ENCODE peak calls at places on chromosomes 11 and 22, in ten cellular contexts. F, V, O, Z, G, B, W, J, S and U are unnamed samples.

GRCh38 chr22:19517171-19517500 is 7.1 kb downstream of the CLDN5 start:
- DNase-seq in F (no peak), V (no peak), O (no peak), Z (no peak), G (no peak), B (no peak), W (no peak), J (no peak), S (no peak), U (no peak)

GRCh38 chr22:28462041-28462440 is 217.6 kb downstream of the TTC28 start:
- DNase-seq in F (no peak), V (no peak), O (no peak), Z (no peak), G (no peak), B (no peak), W (no peak), J (no peak), S (no peak), U (no peak)

GRCh38 chr22:21876486-21877176 is 9.2 kb upstream of the MAPK1 start:
- DNase-seq in F (no peak), V (no peak), O (no peak), Z (no peak), G (no peak), B (no peak), W (no peak), J (no peak), S (peak), U (no peak)

GRCh38 chr11:11947825-11948224 is 60.6 kb downstream of the DKK3 start:
- DNase-seq in F (no peak), V (no peak), O (no peak), Z (no peak), G (no peak), B (no peak), W (no peak), J (no peak), S (no peak), U (no peak)

GRCh38 chr11:93407777-93408401 is 77.3 kb downstream of the DEUP1 start:
- DNase-seq in F (no peak), V (no peak), O (no peak), Z (no peak), G (no peak), B (no peak), W (no peak), J (no peak), S (no peak), U (no peak)

GRCh38 chr22:29073618-29074275 is 912 bp downstream of the KREMEN1 start:
- DNase-seq in F (peak), V (peak), O (peak), Z (peak), G (no peak), B (peak), W (no peak), J (peak), S (peak), U (peak)

GRCh38 chr11:132140056-132140455 is 769.6 kb downstream of the NTM start:
- DNase-seq in F (no peak), V (no peak), O (no peak), Z (no peak), G (no peak), B (no peak), W (no peak), J (no peak), S (no peak), U (no peak)

GRCh38 chr11:76615950-76616349 is 54.6 kb downstream of the LRRC32 start:
- DNase-seq in F (peak), V (no peak), O (peak), Z (no peak), G (no peak), B (peak), W (peak), J (peak), S (no peak), U (peak)

GRCh38 chr22:44671742-44672141 is 30.3 kb upstream of the PRR5 start:
- DNase-seq in F (no peak), V (peak), O (no peak), Z (no peak), G (no peak), B (no peak), W (no peak), J (no peak), S (no peak), U (no peak)

GRCh38 chr11:62392944-62393628 is 25.7 kb upstream of the SCGB1A1 start:
- DNase-seq in F (no peak), V (peak), O (no peak), Z (no peak), G (peak), B (peak), W (no peak), J (no peak), S (peak), U (peak)

GRCh38 chr11:66847461-66848232 is 4.4 kb downstream of the RCE1 start:
- DNase-seq in F (no peak), V (no peak), O (peak), Z (no peak), G (no peak), B (no peak), W (peak), J (peak), S (no peak), U (peak)

GRCh38 chr22:46791201-46791731 is 28.8 kb downstream of the TBC1D22A start:
- DNase-seq in F (peak), V (no peak), O (peak), Z (no peak), G (no peak), B (no peak), W (peak), J (peak), S (no peak), U (no peak)

GRCh38 chr11:64489831-64490441 is 101.1 kb upstream of the SLC22A12 start:
- DNase-seq in F (peak), V (peak), O (peak), Z (peak), G (peak), B (peak), W (peak), J (peak), S (peak), U (no peak)

GRCh38 chr11:121212696-121213567 is 79.6 kb upstream of the SC5D start:
- DNase-seq in F (no peak), V (no peak), O (no peak), Z (no peak), G (no peak), B (no peak), W (no peak), J (no peak), S (no peak), U (no peak)

GRCh38 chr11:119897576-119897975 is 168.6 kb upstream of the NECTIN1 start:
- DNase-seq in F (no peak), V (no peak), O (no peak), Z (no peak), G (no peak), B (no peak), W (no peak), J (peak), S (no peak), U (no peak)

GRCh38 chr11:8032122-8032521 is 45.0 kb downstream of the EIF3F start:
- DNase-seq in F (no peak), V (no peak), O (no peak), Z (no peak), G (no peak), B (no peak), W (no peak), J (peak), S (no peak), U (peak)

GRCh38 chr22:11627798-11628650 is 3900.0 kb upstream of the OR11H1 start:
- DNase-seq in F (no peak), V (no peak), O (no peak), Z (peak), G (no peak), B (no peak), W (no peak), J (peak), S (no peak), U (peak)

GRCh38 chr11:1303196-1303821 is 6.1 kb downstream of the TOLLIP start:
- DNase-seq in F (peak), V (no peak), O (peak), Z (peak), G (no peak), B (no peak), W (no peak), J (peak), S (no peak), U (peak)

GRCh38 chr11:59706518-59707285 is 6.9 kb downstream of the OR10V1 start:
- DNase-seq in F (peak), V (no peak), O (peak), Z (no peak), G (peak), B (no peak), W (no peak), J (no peak), S (peak), U (no peak)

GRCh38 chr22:39311592-39312400 is 7.6 kb downstream of the RPL3 start:
- DNase-seq in F (no peak), V (no peak), O (no peak), Z (no peak), G (no peak), B (no peak), W (no peak), J (no peak), S (no peak), U (no peak)

GRCh38 chr11:87451400-87451799 is 413.7 kb downstream of the TMEM135 start:
- DNase-seq in F (no peak), V (no peak), O (no peak), Z (no peak), G (no peak), B (no peak), W (no peak), J (no peak), S (no peak), U (no peak)

GRCh38 chr11:72736452-72737069 is 15.6 kb downstream of the ARAP1 start:
- DNase-seq in F (no peak), V (no peak), O (no peak), Z (no peak), G (peak), B (no peak), W (peak), J (peak), S (peak), U (no peak)

GRCh38 chr11:15780837-15781236 is 575.5 kb downstream of the SOX6 start:
- DNase-seq in F (no peak), V (no peak), O (no peak), Z (no peak), G (no peak), B (no peak), W (no peak), J (no peak), S (no peak), U (no peak)

GRCh38 chr22:21835378-21835777 is 32.1 kb downstream of the MAPK1 start:
- DNase-seq in F (no peak), V (no peak), O (no peak), Z (no peak), G (no peak), B (no peak), W (no peak), J (no peak), S (no peak), U (no peak)

GRCh38 chr11:40170076-40170475 is 1289.4 kb downstream of the LRRC4C start:
- DNase-seq in F (no peak), V (peak), O (no peak), Z (no peak), G (no peak), B (no peak), W (no peak), J (no peak), S (no peak), U (no peak)

GRCh38 chr22:31286360-31287255 is 5.7 kb downstream of the PIK3IP1 start:
- DNase-seq in F (peak), V (no peak), O (no peak), Z (no peak), G (no peak), B (no peak), W (peak), J (no peak), S (no peak), U (no peak)

GRCh38 chr11:272195-272930 is 5.8 kb upstream of the NLRP6 start:
- DNase-seq in F (no peak), V (no peak), O (no peak), Z (peak), G (no peak), B (no peak), W (no peak), J (no peak), S (no peak), U (no peak)

GRCh38 chr22:48151641-48152040 is 1389.2 kb downstream of the TBC1D22A start:
- DNase-seq in F (no peak), V (no peak), O (no peak), Z (no peak), G (no peak), B (no peak), W (no peak), J (no peak), S (no peak), U (no peak)

GRCh38 chr22:47380692-47381091 is 618.2 kb downstream of the TBC1D22A start:
- DNase-seq in F (no peak), V (no peak), O (no peak), Z (no peak), G (no peak), B (no peak), W (peak), J (peak), S (no peak), U (peak)

GRCh38 chr11:10374386-10374785 is 69.5 kb downstream of the ADM start:
- DNase-seq in F (no peak), V (no peak), O (no peak), Z (no peak), G (no peak), B (no peak), W (no peak), J (no peak), S (no peak), U (no peak)

GRCh38 chr11:77381749-77382693 is 80.5 kb upstream of the GDPD4 start:
- DNase-seq in F (no peak), V (no peak), O (no peak), Z (no peak), G (no peak), B (no peak), W (no peak), J (no peak), S (no peak), U (no peak)

GRCh38 chr11:114092953-114093352 is 33.4 kb downstream of the ZBTB16 start:
- DNase-seq in F (no peak), V (no peak), O (no peak), Z (no peak), G (no peak), B (no peak), W (peak), J (no peak), S (no peak), U (no peak)
- H3K27ac ChIP-seq in F (no peak), V (no peak), O (no peak), Z (peak), G (no peak), B (peak), W (peak), J (peak), S (no peak), U (no peak)

GRCh38 chr11:69013009-69013951 is at the start of gene MRGPRF:
- DNase-seq in F (peak), V (no peak), O (peak), Z (peak), G (no peak), B (no peak), W (peak), J (peak), S (peak), U (peak)
- TF ChIP-seq POLR2AphosphoS5 in F (peak), V (no peak), O (peak), Z (no peak), G (no peak), B (peak), W (peak), J (peak), S (no peak), U (no peak)

GRCh38 chr11:2775083-2775625 is 75.4 kb upstream of the KCNQ1OT1 start:
- DNase-seq in F (no peak), V (no peak), O (peak), Z (no peak), G (no peak), B (peak), W (peak), J (peak), S (no peak), U (peak)

GRCh38 chr11:2772544-2773031 is 72.8 kb upstream of the KCNQ1OT1 start:
- DNase-seq in F (peak), V (no peak), O (peak), Z (no peak), G (peak), B (peak), W (no peak), J (peak), S (no peak), U (peak)

GRCh38 chr11:2775626-2776350 is 76.0 kb upstream of the KCNQ1OT1 start:
- DNase-seq in F (no peak), V (no peak), O (peak), Z (no peak), G (no peak), B (peak), W (peak), J (peak), S (no peak), U (peak)

GRCh38 chr11:2776351-2777061 is 76.7 kb upstream of the KCNQ1OT1 start:
- DNase-seq in F (no peak), V (no peak), O (peak), Z (no peak), G (no peak), B (peak), W (peak), J (peak), S (no peak), U (peak)

GRCh38 chr11:2774173-2775082 is 74.6 kb upstream of the KCNQ1OT1 start:
- DNase-seq in F (no peak), V (no peak), O (peak), Z (no peak), G (no peak), B (peak), W (no peak), J (peak), S (no peak), U (peak)
- H3K27ac ChIP-seq in F (no peak), V (no peak), O (no peak), Z (no peak), G (no peak), B (no peak), W (no peak), J (no peak), S (no peak), U (no peak)

GRCh38 chr11:128291835-128292234 is 295.5 kb downstream of the ETS1 start:
- DNase-seq in F (peak), V (no peak), O (peak), Z (no peak), G (no peak), B (no peak), W (no peak), J (peak), S (no peak), U (no peak)

GRCh38 chr11:128291043-128291442 is 296.3 kb downstream of the ETS1 start:
- DNase-seq in F (no peak), V (no peak), O (no peak), Z (no peak), G (no peak), B (no peak), W (no peak), J (peak), S (no peak), U (no peak)

GRCh38 chr11:128289048-128289447 is 298.3 kb downstream of the ETS1 start:
- DNase-seq in F (no peak), V (no peak), O (no peak), Z (no peak), G (no peak), B (no peak), W (no peak), J (no peak), S (no peak), U (no peak)

GRCh38 chr11:128288368-128288767 is 299.0 kb downstream of the ETS1 start:
- DNase-seq in F (no peak), V (no peak), O (no peak), Z (no peak), G (no peak), B (no peak), W (no peak), J (no peak), S (no peak), U (no peak)

GRCh38 chr11:128290106-128290840 is 297.1 kb downstream of the ETS1 start:
- DNase-seq in F (peak), V (peak), O (peak), Z (peak), G (peak), B (peak), W (peak), J (peak), S (peak), U (no peak)
- TF ChIP-seq POLR2AphosphoS5 in F (peak), V (no peak), O (peak), Z (peak), G (no peak), B (peak), W (no peak), J (peak), S (no peak), U (no peak)

DNA sequence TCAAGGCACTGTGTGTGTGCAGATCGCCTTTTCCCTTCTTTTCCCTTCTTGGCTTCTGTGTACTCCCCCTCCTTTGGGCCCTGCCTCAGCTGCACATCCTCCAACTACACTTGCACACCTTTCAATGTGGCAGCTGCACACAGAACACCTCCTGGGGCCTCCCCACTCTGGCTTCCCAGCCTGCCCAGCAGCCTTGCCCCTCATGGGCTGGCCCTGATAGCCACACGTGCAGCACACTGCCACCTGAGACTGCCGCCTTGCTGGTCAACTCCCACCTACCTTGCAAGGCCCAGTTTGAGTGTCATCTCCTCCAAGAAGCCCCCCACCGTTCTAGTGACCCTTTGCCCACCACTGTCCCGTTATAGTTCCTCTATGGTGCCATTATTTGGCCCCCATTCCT is 77.3 kb upstream of the ARFGAP3 start:
- DNase-seq in F (no peak), V (no peak), O (no peak), Z (no peak), G (no peak), B (no peak), W (no peak), J (peak), S (no peak), U (no peak)
- H3K27ac ChIP-seq in F (peak), V (peak), O (peak), Z (peak), G (no peak), B (peak), W (peak), J (peak), S (peak), U (peak)

DNA sequence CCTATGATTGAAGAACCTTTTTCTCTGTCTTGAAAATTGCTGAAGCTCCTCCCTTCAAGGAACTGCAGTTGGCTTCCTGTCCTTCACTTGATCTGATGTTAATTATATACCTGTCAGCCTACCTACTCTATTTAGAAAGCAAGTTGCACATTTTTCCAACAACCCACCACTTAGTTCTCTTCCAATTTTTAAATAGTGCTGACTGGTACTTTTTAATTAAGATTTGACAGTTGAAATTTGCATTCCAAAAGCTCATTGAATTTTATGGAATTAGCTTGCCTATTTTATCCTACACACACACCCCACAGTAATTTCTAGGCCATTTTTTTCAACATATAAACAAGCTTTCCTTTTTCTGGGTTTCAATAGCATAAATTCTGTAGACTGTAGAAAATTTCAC is 820.3 kb upstream of the FAT3 start:
- DNase-seq in F (no peak), V (no peak), O (no peak), Z (no peak), G (no peak), B (no peak), W (no peak), J (no peak), S (no peak), U (no peak)
- TF ChIP-seq POLR2AphosphoS5 in F (no peak), V (no peak), O (no peak), Z (no peak), G (no peak), B (no peak), W (no peak), J (no peak), S (no peak), U (no peak)